ENCODE peak calls at places on chromosomes 16 and 17, in ten cellular contexts. H is NCI-H187 treated with DMSO at 0.1 percent for 48 hours, R is Right ventricle myocardium inferior, X is IMR-90, M is Calu3, P is heart right ventricle, Q is NCI-H1417, S is neural progenitor cell, L is SW 1271, N is PC-3. W is an unnamed sample.
A peak's percentile ranks its signal among the peaks of the same experiment; 100 is the strongest.

GRCh38 chr16:17939052-17939673 is 397.4 kb downstream of the NPIPA8 start:
- DNase-seq in Q (no peak), H (no peak), S (no peak), L (no peak), M (no peak), X (no peak), N (no peak), P (no peak), R (no peak), W (no peak)

GRCh38 chr16:82460761-82461160 is 166.0 kb upstream of the CDH13 start:
- DNase-seq in X (no peak), S (peak; percentile 46), M (no peak), N (no peak), R (no peak), Q (peak; percentile 58), L (no peak), H (no peak), P (no peak), W (no peak)

GRCh38 chr17:81030726-81031570 is 4.0 kb upstream of the BAIAP2 start:
- DNase-seq in H (no peak), M (no peak), P (no peak), L (no peak), X (no peak), R (peak; percentile 71), N (no peak), Q (no peak), S (no peak), W (no peak)

GRCh38 chr16:83137326-83137770 is 510.6 kb downstream of the CDH13 start:
- DNase-seq in H (no peak), R (no peak), N (peak; percentile 58), S (peak; percentile 63), P (no peak), X (peak; percentile 83), L (no peak), M (peak; percentile 33), Q (peak; percentile 4), W (peak; percentile 58)

GRCh38 chr16:3642397-3643094 is 11.9 kb upstream of the DNASE1 start:
- DNase-seq in R (no peak), P (no peak), M (peak; percentile 78), H (no peak), Q (no peak), N (peak; percentile 81), X (no peak), L (no peak), S (no peak), W (peak; percentile 63)

GRCh38 chr17:40320771-40321501 is 12.0 kb downstream of the RARA start:
- DNase-seq in H (no peak), L (no peak), N (no peak), Q (no peak), S (no peak), X (no peak), R (peak; percentile 82), P (peak; percentile 69), M (no peak), W (no peak)

GRCh38 chr16:78629173-78629572 is 529.7 kb downstream of the WWOX start:
- DNase-seq in M (no peak), Q (no peak), P (no peak), L (no peak), N (no peak), R (no peak), H (no peak), X (no peak), S (no peak), W (no peak)

GRCh38 chr16:359067-359763 is 6.7 kb upstream of the AXIN1 start:
- DNase-seq in P (no peak), M (no peak), X (no peak), S (no peak), R (no peak), Q (no peak), N (no peak), L (no peak), H (no peak), W (no peak)

W was measured in mammary epithelial cell.